ENCODE peak calls at places on chromosomes 1 and 21, in five cellular contexts. One of them, this sample, is unnamed.

GRCh38 chr21:43312751-43313169 is 114.2 kb downstream of the SIK1 start:
- DNase-seq in OCI-LY7: peak
- DNase-seq in astrocyte of the spinal cord: no peak
- DNase-seq in sigmoid colon: no peak
- DNase-seq in HL-60: no peak
- DNase-seq in this sample: no peak

GRCh38 chr1:168913711-168914463 is 184.9 kb upstream of the DPT start:
- DNase-seq in sigmoid colon: no peak
- DNase-seq in astrocyte of the spinal cord: no peak
- DNase-seq in OCI-LY7: no peak
- DNase-seq in HL-60: no peak
- DNase-seq in this sample: no peak

GRCh38 chr1:186155594-186155993 is 219.5 kb downstream of the TPR start:
- DNase-seq in astrocyte of the spinal cord: peak
- DNase-seq in sigmoid colon: no peak
- DNase-seq in HL-60: peak
- DNase-seq in OCI-LY7: peak
- DNase-seq in this sample: peak

GRCh38 chr1:201180901-201181300 is 9.7 kb upstream of the IGFN1 start:
- DNase-seq in OCI-LY7: no peak
- DNase-seq in HL-60: no peak
- DNase-seq in astrocyte of the spinal cord: no peak
- DNase-seq in sigmoid colon: no peak
- DNase-seq in this sample: no peak

GRCh38 chr21:29300547-29301138 is 1.9 kb downstream of the BACH1 start:
- DNase-seq in OCI-LY7: peak
- DNase-seq in sigmoid colon: no peak
- DNase-seq in astrocyte of the spinal cord: peak
- DNase-seq in HL-60: no peak
- DNase-seq in this sample: no peak

GRCh38 chr1:150464422-150464826 is 22.8 kb upstream of the TARS2 start:
- DNase-seq in astrocyte of the spinal cord: peak
- DNase-seq in OCI-LY7: peak
- DNase-seq in HL-60: peak
- DNase-seq in sigmoid colon: peak
- DNase-seq in this sample: peak

GRCh38 chr1:234582186-234582585 is 27.8 kb downstream of the IRF2BP2 start:
- DNase-seq in sigmoid colon: no peak
- DNase-seq in HL-60: no peak
- DNase-seq in astrocyte of the spinal cord: no peak
- DNase-seq in OCI-LY7: no peak
- DNase-seq in this sample: no peak

GRCh38 chr21:44697811-44698734 is 1.1 kb downstream of the KRTAP10-12 start:
- DNase-seq in OCI-LY7: no peak
- DNase-seq in sigmoid colon: no peak
- DNase-seq in astrocyte of the spinal cord: peak
- DNase-seq in HL-60: no peak
- DNase-seq in this sample: no peak

GRCh38 chr1:37265786-37266667 is 208.4 kb upstream of the ZC3H12A start:
- DNase-seq in astrocyte of the spinal cord: no peak
- DNase-seq in OCI-LY7: no peak
- DNase-seq in sigmoid colon: no peak
- DNase-seq in HL-60: no peak
- DNase-seq in this sample: no peak

GRCh38 chr1:14517813-14518180 is 80.7 kb upstream of the KAZN start:
- DNase-seq in astrocyte of the spinal cord: no peak
- DNase-seq in HL-60: no peak
- DNase-seq in OCI-LY7: peak
- DNase-seq in sigmoid colon: no peak
- DNase-seq in this sample: no peak

GRCh38 chr21:26409735-26410134 is 163.4 kb downstream of the CYYR1 start:
- DNase-seq in HL-60: no peak
- DNase-seq in OCI-LY7: no peak
- DNase-seq in sigmoid colon: no peak
- DNase-seq in astrocyte of the spinal cord: no peak
- DNase-seq in this sample: no peak

GRCh38 chr21:44914176-44914874 is 6.4 kb downstream of the ITGB2 start:
- DNase-seq in HL-60: peak
- DNase-seq in OCI-LY7: peak
- DNase-seq in astrocyte of the spinal cord: no peak
- DNase-seq in sigmoid colon: no peak
- DNase-seq in this sample: no peak

GRCh38 chr1:53895421-53895820 is 1.4 kb downstream of the DIO1 start:
- DNase-seq in astrocyte of the spinal cord: no peak
- DNase-seq in sigmoid colon: no peak
- DNase-seq in HL-60: no peak
- DNase-seq in OCI-LY7: no peak
- DNase-seq in this sample: no peak

GRCh38 chr1:78045850-78046778 is at the start of gene GIPC2:
- DNase-seq in HL-60: no peak
- DNase-seq in sigmoid colon: no peak
- DNase-seq in OCI-LY7: no peak
- DNase-seq in astrocyte of the spinal cord: peak
- DNase-seq in this sample: no peak

GRCh38 chr1:79738101-79738500 is 731.6 kb upstream of the ADGRL4 start:
- DNase-seq in astrocyte of the spinal cord: no peak
- DNase-seq in sigmoid colon: no peak
- DNase-seq in OCI-LY7: no peak
- DNase-seq in HL-60: no peak
- DNase-seq in this sample: no peak

GRCh38 chr1:185463433-185463832 is 146.4 kb upstream of the IVNS1ABP start:
- DNase-seq in HL-60: no peak
- DNase-seq in sigmoid colon: no peak
- DNase-seq in OCI-LY7: no peak
- DNase-seq in astrocyte of the spinal cord: no peak
- DNase-seq in this sample: no peak

GRCh38 chr1:202815120-202815519 is 4.4 kb downstream of the PCAT6 start:
- DNase-seq in sigmoid colon: no peak
- DNase-seq in HL-60: no peak
- DNase-seq in astrocyte of the spinal cord: no peak
- DNase-seq in OCI-LY7: no peak
- DNase-seq in this sample: no peak

GRCh38 chr21:45468971-45469272 is 64.0 kb downstream of the COL18A1 start:
- DNase-seq in astrocyte of the spinal cord: no peak
- DNase-seq in sigmoid colon: no peak
- DNase-seq in OCI-LY7: no peak
- DNase-seq in HL-60: no peak
- DNase-seq in this sample: no peak

GRCh38 chr1:164446020-164446419 is 113.0 kb upstream of the PBX1 start:
- DNase-seq in sigmoid colon: no peak
- DNase-seq in OCI-LY7: no peak
- DNase-seq in HL-60: no peak
- DNase-seq in astrocyte of the spinal cord: no peak
- DNase-seq in this sample: no peak

GRCh38 chr1:44405041-44405803 is at the start of gene RNF220:
- DNase-seq in OCI-LY7: no peak
- DNase-seq in astrocyte of the spinal cord: peak
- DNase-seq in sigmoid colon: no peak
- DNase-seq in HL-60: peak
- DNase-seq in this sample: peak

GRCh38 chr1:95282496-95282850 is 48.5 kb downstream of the RWDD3 start:
- DNase-seq in HL-60: no peak
- DNase-seq in sigmoid colon: no peak
- DNase-seq in astrocyte of the spinal cord: no peak
- DNase-seq in OCI-LY7: no peak
- DNase-seq in this sample: no peak

GRCh38 chr1:232169436-232169835 is 460.5 kb downstream of the SIPA1L2 start:
- DNase-seq in sigmoid colon: no peak
- DNase-seq in OCI-LY7: no peak
- DNase-seq in astrocyte of the spinal cord: no peak
- DNase-seq in HL-60: no peak
- DNase-seq in this sample: no peak

GRCh38 chr1:100448371-100448770 is 89.6 kb upstream of the GPR88 start:
- DNase-seq in astrocyte of the spinal cord: no peak
- DNase-seq in OCI-LY7: no peak
- DNase-seq in sigmoid colon: no peak
- DNase-seq in HL-60: no peak
- DNase-seq in this sample: no peak

GRCh38 chr1:222801067-222801466 is 13.8 kb upstream of the DISP1 start:
- DNase-seq in HL-60: no peak
- DNase-seq in astrocyte of the spinal cord: no peak
- DNase-seq in OCI-LY7: no peak
- DNase-seq in sigmoid colon: no peak
- DNase-seq in this sample: no peak

GRCh38 chr1:21916447-21917240 is 20.5 kb downstream of the HSPG2 start:
- DNase-seq in sigmoid colon: no peak
- DNase-seq in HL-60: no peak
- DNase-seq in OCI-LY7: no peak
- DNase-seq in astrocyte of the spinal cord: no peak
- DNase-seq in this sample: no peak

GRCh38 chr1:234186037-234186688 is 187.1 kb upstream of the COA6 start:
- DNase-seq in astrocyte of the spinal cord: peak
- DNase-seq in sigmoid colon: no peak
- DNase-seq in OCI-LY7: no peak
- DNase-seq in HL-60: no peak
- DNase-seq in this sample: no peak

GRCh38 chr1:44714944-44715571 is 15.9 kb downstream of the RNU5D-1 start:
- DNase-seq in sigmoid colon: peak
- DNase-seq in HL-60: peak
- DNase-seq in OCI-LY7: peak
- DNase-seq in astrocyte of the spinal cord: peak
- DNase-seq in this sample: peak

GRCh38 chr1:213122514-213122929 is 71.5 kb downstream of the RPS6KC1 start:
- DNase-seq in OCI-LY7: peak
- DNase-seq in astrocyte of the spinal cord: peak
- DNase-seq in HL-60: no peak
- DNase-seq in sigmoid colon: no peak
- DNase-seq in this sample: peak

GRCh38 chr1:162663589-162664030 is 31.3 kb downstream of the DDR2 start:
- DNase-seq in astrocyte of the spinal cord: peak
- DNase-seq in HL-60: no peak
- DNase-seq in sigmoid colon: peak
- DNase-seq in OCI-LY7: no peak
- DNase-seq in this sample: peak

GRCh38 chr1:165162671-165163241 is 193.8 kb downstream of the LMX1A start:
- DNase-seq in astrocyte of the spinal cord: no peak
- DNase-seq in OCI-LY7: no peak
- DNase-seq in HL-60: no peak
- DNase-seq in sigmoid colon: no peak
- DNase-seq in this sample: no peak

GRCh38 chr21:36547464-36547863 is 67.5 kb upstream of the CLDN14 start:
- DNase-seq in HL-60: no peak
- DNase-seq in astrocyte of the spinal cord: no peak
- DNase-seq in sigmoid colon: no peak
- DNase-seq in OCI-LY7: no peak
- DNase-seq in this sample: no peak

DNA sequence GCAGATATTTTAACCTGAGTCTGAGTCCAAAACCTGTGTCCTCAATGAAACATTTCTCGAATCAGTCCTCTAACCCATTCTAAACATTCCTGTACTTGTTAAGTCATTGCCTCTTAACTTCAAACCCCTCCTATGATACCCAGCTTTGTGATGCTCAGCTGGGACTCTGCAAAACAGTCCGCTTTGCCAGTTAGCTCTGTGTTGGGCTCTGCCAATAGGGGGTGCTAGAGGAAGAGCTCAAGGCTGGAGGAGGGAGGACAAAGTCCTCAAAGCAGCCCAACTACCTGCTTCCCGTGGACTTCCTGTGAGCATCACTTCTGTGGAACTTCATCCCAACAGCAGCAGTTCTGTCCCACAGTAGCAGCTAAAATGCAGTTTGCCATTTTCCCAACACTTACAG is 38.1 kb upstream of the SYT14 start:
- DNase-seq in sigmoid colon: no peak
- DNase-seq in HL-60: peak
- DNase-seq in astrocyte of the spinal cord: no peak
- DNase-seq in OCI-LY7: peak
- DNase-seq in this sample: no peak
- TF ChIP-seq CTCF in sigmoid colon: no peak
- TF ChIP-seq CTCF in HL-60: peak
- TF ChIP-seq CTCF in astrocyte of the spinal cord: peak
- TF ChIP-seq CTCF in OCI-LY7: peak
- TF ChIP-seq CTCF in this sample: peak

GRCh38 chr1:86687595-86687994 is 16.8 kb upstream of the SH3GLB1 start:
- DNase-seq in sigmoid colon: no peak
- DNase-seq in HL-60: no peak
- DNase-seq in OCI-LY7: peak
- DNase-seq in astrocyte of the spinal cord: peak
- DNase-seq in this sample: no peak
- TF ChIP-seq CTCF in sigmoid colon: no peak
- TF ChIP-seq CTCF in HL-60: no peak
- TF ChIP-seq CTCF in OCI-LY7: peak
- TF ChIP-seq CTCF in astrocyte of the spinal cord: no peak
- TF ChIP-seq CTCF in this sample: peak

GRCh38 chr1:237736372-237737029 is 154.2 kb downstream of the ZP4 start:
- DNase-seq in astrocyte of the spinal cord: no peak
- DNase-seq in sigmoid colon: no peak
- DNase-seq in OCI-LY7: peak
- DNase-seq in HL-60: no peak
- DNase-seq in this sample: no peak
- TF ChIP-seq CTCF in astrocyte of the spinal cord: no peak
- TF ChIP-seq CTCF in sigmoid colon: peak
- TF ChIP-seq CTCF in OCI-LY7: peak
- TF ChIP-seq CTCF in HL-60: no peak
- TF ChIP-seq CTCF in this sample: peak

DNA sequence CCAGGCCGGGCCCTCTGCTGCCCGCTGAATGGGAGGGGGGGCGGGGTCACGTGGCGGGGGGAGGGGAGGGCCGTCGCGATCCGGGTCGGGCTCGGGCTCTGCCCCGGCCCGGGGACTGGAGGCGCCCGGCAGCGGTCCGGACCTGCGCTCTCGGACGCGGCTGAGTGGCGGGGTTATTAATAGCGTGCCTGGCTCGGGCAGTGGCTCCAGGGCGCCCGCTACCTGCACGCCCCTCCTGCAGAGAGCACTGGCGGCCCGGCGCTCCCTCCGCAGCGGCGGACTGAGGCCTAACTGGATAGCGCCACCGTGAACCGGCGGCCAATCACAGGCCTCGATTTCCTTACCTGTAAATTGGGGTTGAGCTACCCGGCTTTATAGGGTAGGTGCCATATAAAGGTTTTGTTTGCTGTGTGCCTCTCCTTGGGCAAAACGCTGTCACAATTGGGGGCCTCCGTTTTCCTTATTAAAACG is 28.0 kb downstream of the AHDC1 start:
- DNase-seq in OCI-LY7: no peak
- DNase-seq in sigmoid colon: peak
- DNase-seq in HL-60: no peak
- DNase-seq in astrocyte of the spinal cord: no peak
- DNase-seq in this sample: no peak
- TF ChIP-seq CTCF in OCI-LY7: no peak
- TF ChIP-seq CTCF in sigmoid colon: no peak
- TF ChIP-seq CTCF in HL-60: no peak
- TF ChIP-seq CTCF in astrocyte of the spinal cord: no peak
- TF ChIP-seq CTCF in this sample: no peak

GRCh38 chr1:175221548-175222175 is 29.1 kb upstream of the KIAA0040 start:
- DNase-seq in OCI-LY7: no peak
- DNase-seq in sigmoid colon: no peak
- DNase-seq in astrocyte of the spinal cord: no peak
- DNase-seq in HL-60: no peak
- DNase-seq in this sample: no peak
- TF ChIP-seq CTCF in OCI-LY7: no peak
- TF ChIP-seq CTCF in sigmoid colon: no peak
- TF ChIP-seq CTCF in astrocyte of the spinal cord: no peak
- TF ChIP-seq CTCF in HL-60: no peak
- TF ChIP-seq CTCF in this sample: no peak

GRCh38 chr1:1306070-1306660 is 1.6 kb downstream of the ACAP3 start:
- DNase-seq in OCI-LY7: peak
- DNase-seq in astrocyte of the spinal cord: no peak
- DNase-seq in HL-60: peak
- DNase-seq in sigmoid colon: no peak
- DNase-seq in this sample: no peak
- TF ChIP-seq CTCF in OCI-LY7: peak
- TF ChIP-seq CTCF in astrocyte of the spinal cord: peak
- TF ChIP-seq CTCF in HL-60: no peak
- TF ChIP-seq CTCF in sigmoid colon: no peak
- TF ChIP-seq CTCF in this sample: peak

GRCh38 chr1:108200627-108201106 is 524 bp upstream of the SLC25A24 start:
- DNase-seq in sigmoid colon: no peak
- DNase-seq in OCI-LY7: peak
- DNase-seq in astrocyte of the spinal cord: peak
- DNase-seq in HL-60: peak
- DNase-seq in this sample: peak
- TF ChIP-seq CTCF in sigmoid colon: peak
- TF ChIP-seq CTCF in OCI-LY7: peak
- TF ChIP-seq CTCF in astrocyte of the spinal cord: peak
- TF ChIP-seq CTCF in HL-60: no peak
- TF ChIP-seq CTCF in this sample: peak

This sample was measured in HFFc6.